ENCODE peak calls at places on chromosomes 16 and 17, in ten cellular contexts. Q is K562; F is left ventricle myocardium inferior; X is neural progenitor cell; D is gastrocnemius medialis; Z is heart left ventricle; T is CD8-positive, alpha-beta memory T cell; P is left lung; L is lower lobe of right lung; R is suprapubic skin. J is an unnamed sample. For H3K4me1, the result is how much of the 10 kb centered on the place peaks cover.

GRCh38 chr17:71639865-71640264 is 481.0 kb upstream of the SOX9 start:
- DNase-seq in Q (no peak), F (no peak), X (no peak), D (no peak), Z (no peak), T (no peak), P (no peak), L (no peak), R (no peak), J (no peak)

GRCh38 chr16:85306071-85306792 is 194.0 kb upstream of the CIBAR2 start:
- DNase-seq in Q (peak), F (peak), X (peak), D (peak), Z (peak), T (peak), P (peak), L (peak), R (peak), J (peak)

GRCh38 chr16:60123387-60124023 is 1389.4 kb upstream of the GOT2 start:
- DNase-seq in Q (no peak), F (no peak), X (no peak), D (no peak), Z (no peak), T (no peak), P (no peak), L (no peak), R (no peak), J (no peak)

GRCh38 chr17:61280338-61280737 is 119.3 kb upstream of the TBX2 start:
- DNase-seq in Q (no peak), F (no peak), X (no peak), D (no peak), Z (no peak), T (no peak), P (no peak), L (no peak), R (no peak), J (no peak)

GRCh38 chr17:36980281-36980761 is 31.6 kb downstream of the AATF start:
- DNase-seq in Q (no peak), F (no peak), X (peak), D (no peak), Z (no peak), T (no peak), P (no peak), L (no peak), R (no peak), J (no peak)

GRCh38 chr16:75306102-75306762 is 54.8 kb upstream of the BCAR1 start:
- DNase-seq in Q (no peak), F (no peak), X (no peak), D (peak), Z (no peak), T (no peak), P (no peak), L (no peak), R (no peak), J (no peak)

GRCh38 chr17:40303009-40303657 is 5.8 kb upstream of the RARA start:
- DNase-seq in Q (peak), F (no peak), X (peak), D (peak), Z (no peak), T (peak), P (no peak), L (no peak), R (no peak), J (no peak)

GRCh38 chr16:85402910-85403692 is 210.0 kb upstream of the GSE1 start:
- DNase-seq in Q (peak), F (peak), X (no peak), D (peak), Z (peak), T (no peak), P (peak), L (peak), R (peak), J (no peak)

GRCh38 chr17:19238167-19238505 is 970 bp downstream of the EPN2 start:
- DNase-seq in Q (no peak), F (peak), X (peak), D (peak), Z (peak), T (no peak), P (peak), L (peak), R (peak), J (no peak)

GRCh38 chr16:74778646-74779045 is 4.0 kb upstream of the FA2H start:
- DNase-seq in Q (no peak), F (no peak), X (no peak), D (no peak), Z (no peak), T (no peak), P (no peak), L (no peak), R (no peak), J (no peak)

GRCh38 chr16:30131869-30132475 is 9.0 kb upstream of the MAPK3 start:
- DNase-seq in Q (no peak), F (no peak), X (no peak), D (no peak), Z (no peak), T (no peak), P (no peak), L (no peak), R (no peak), J (no peak)

GRCh38 chr17:32876414-32877163 is at the start of gene MYO1D:
- DNase-seq in Q (peak), F (peak), X (peak), D (peak), Z (peak), T (peak), P (peak), L (peak), R (peak), J (peak)

GRCh38 chr17:52096056-52096455 is 62.5 kb downstream of the CA10 start:
- DNase-seq in Q (no peak), F (no peak), X (no peak), D (no peak), Z (no peak), T (no peak), P (no peak), L (no peak), R (no peak), J (no peak)

GRCh38 chr17:80080081-80080480 is 21.3 kb upstream of the GAA start:
- DNase-seq in Q (no peak), F (no peak), X (no peak), D (no peak), Z (no peak), T (no peak), P (no peak), L (no peak), R (no peak), J (no peak)

GRCh38 chr17:41680426-41681040 is 8.2 kb upstream of the EIF1 start:
- DNase-seq in Q (no peak), F (no peak), X (no peak), D (no peak), Z (no peak), T (no peak), P (no peak), L (no peak), R (no peak), J (no peak)

GRCh38 chr17:64470676-64471075 is 21.8 kb downstream of the MILR1 start:
- DNase-seq in Q (no peak), F (no peak), X (peak), D (no peak), Z (no peak), T (no peak), P (no peak), L (no peak), R (no peak), J (no peak)

DNA sequence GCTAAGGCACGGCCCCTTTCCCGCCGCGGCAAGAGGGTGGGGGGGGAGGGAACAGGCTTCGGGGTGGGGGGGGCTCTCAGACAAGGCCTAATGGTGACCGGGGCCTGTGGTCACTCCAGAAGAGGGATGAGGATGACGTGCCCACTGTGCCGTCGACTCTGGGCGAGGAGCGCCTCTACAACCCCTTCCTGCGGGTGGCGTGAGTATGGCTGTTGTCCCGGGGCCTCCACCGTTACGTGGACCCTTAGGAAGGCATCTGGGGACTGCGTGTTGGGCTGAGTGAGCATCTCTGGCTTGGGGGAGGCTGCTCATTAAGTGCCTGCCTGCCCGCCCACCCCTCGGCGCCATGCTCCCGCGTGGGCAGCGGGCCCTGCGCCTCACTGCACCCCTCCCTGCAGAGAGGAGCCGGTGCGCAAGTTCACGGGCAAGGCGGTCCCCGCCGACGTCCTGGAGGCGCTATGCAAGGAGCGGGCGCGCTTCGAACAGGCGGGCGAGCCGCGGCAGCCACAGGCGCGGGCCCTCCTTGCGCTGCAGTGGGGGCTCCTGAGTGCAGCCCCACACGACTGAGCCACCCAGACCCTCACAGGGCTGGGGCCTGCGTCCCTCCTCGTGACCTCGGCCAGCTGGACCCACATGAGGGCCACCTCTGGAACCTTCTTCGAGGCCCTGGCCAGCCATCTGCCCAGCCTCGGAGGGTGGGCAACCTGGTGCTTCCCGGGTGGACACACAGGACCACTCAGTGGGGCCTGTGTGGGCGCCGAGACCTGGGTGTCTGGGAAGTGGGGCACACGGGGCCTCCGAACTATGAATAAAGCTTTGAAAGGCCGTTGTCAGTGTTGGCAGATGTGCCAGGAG is 2.2 kb downstream of the HAGHL start:
- DNase-seq in Q (peak), F (no peak), X (no peak), D (no peak), Z (peak), T (no peak), P (no peak), L (no peak), R (no peak), J (peak)
- H3K4me3 ChIP-seq in Q (peak), F (peak), X (peak), D (no peak), Z (no peak), T (no peak), P (no peak), L (peak), R (peak), J (no peak)

GRCh38 chr17:82112866-82113390 is 14.9 kb upstream of the FASN start:
- DNase-seq in Q (no peak), F (no peak), X (no peak), D (no peak), Z (no peak), T (no peak), P (no peak), L (no peak), R (no peak), J (no peak)
- H3K4me1 ChIP-seq in Q (under half), F (under half), X (under half), D (under half), Z (under half), T (under half), P (under half), L (under half), R (under half), J (under half)

GRCh38 chr16:4271176-4272113 is 1.4 kb downstream of the TFAP4 start:
- DNase-seq in Q (peak), F (peak), X (peak), D (peak), Z (peak), T (peak), P (peak), L (peak), R (peak), J (peak)
- H3K27ac ChIP-seq in Q (peak), F (peak), X (peak), D (peak), Z (peak), T (peak), P (peak), L (peak), R (peak), J (peak)

GRCh38 chr16:25031132-25031440 is 15.9 kb upstream of the ARHGAP17 start:
- DNase-seq in Q (no peak), F (no peak), X (no peak), D (no peak), Z (no peak), T (no peak), P (no peak), L (no peak), R (no peak), J (no peak)
- H3K4me3 ChIP-seq in Q (no peak), F (peak), X (peak), D (peak), Z (peak), T (peak), P (no peak), L (peak), R (peak), J (peak)

DNA sequence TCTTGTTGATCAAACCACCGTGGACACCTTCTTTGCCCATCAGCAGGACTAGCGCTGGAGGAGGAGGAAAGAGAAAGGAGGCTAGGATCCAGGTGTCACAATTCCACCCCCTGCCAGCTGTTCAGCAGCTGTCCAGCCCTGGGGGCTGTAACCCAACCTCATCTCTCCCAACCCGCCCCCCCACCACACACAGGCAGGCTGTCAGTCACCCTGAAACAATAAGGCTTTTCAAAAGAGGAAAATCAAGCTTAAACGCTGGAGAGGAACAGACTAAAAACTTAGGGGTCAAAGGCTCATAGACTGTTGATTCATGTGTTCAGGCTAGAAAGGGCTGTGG is 2.4 kb downstream of the PFN1 start:
- DNase-seq in Q (no peak), F (no peak), X (no peak), D (no peak), Z (no peak), T (no peak), P (no peak), L (no peak), R (no peak), J (no peak)
- H3K4me1 ChIP-seq in Q (under half), F (half or more), X (under half), D (under half), Z (under half), T (half or more), P (half or more), L (half or more), R (half or more), J (half or more)

DNA sequence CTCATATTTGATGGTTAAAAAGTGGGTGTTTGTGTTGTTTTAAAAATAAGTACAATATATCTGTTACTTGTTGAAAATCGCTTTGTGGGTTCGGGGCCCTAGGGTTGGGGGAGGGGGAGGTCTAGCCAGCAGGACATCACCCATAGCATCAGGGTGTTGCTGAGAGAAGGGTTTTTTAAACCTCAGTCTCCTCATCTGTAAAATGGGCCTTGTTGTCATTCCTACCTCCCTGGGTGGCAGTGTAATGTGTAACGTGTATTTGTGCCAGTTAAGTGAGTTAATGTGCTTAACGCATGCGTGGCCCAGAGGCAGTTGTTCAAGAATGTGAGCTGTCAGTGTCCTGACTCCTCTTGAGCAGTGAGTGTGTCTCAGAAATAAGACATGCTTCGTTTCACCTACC is 128.9 kb downstream of the CMIP start:
- DNase-seq in Q (no peak), F (no peak), X (no peak), D (no peak), Z (peak), T (no peak), P (no peak), L (no peak), R (no peak), J (no peak)
- H3K27ac ChIP-seq in Q (no peak), F (no peak), X (no peak), D (no peak), Z (no peak), T (no peak), P (no peak), L (no peak), R (no peak), J (no peak)

GRCh38 chr17:1744551-1745512 is 2.2 kb downstream of the SERPINF2 start:
- DNase-seq in Q (no peak), F (no peak), X (no peak), D (peak), Z (no peak), T (no peak), P (no peak), L (no peak), R (peak), J (no peak)

GRCh38 chr17:1746975-1747543 is 4.4 kb downstream of the SERPINF2 start:
- DNase-seq in Q (no peak), F (no peak), X (no peak), D (peak), Z (no peak), T (no peak), P (peak), L (peak), R (peak), J (no peak)

GRCh38 chr17:1743094-1743452 is 402 bp downstream of the SERPINF2 start:
- DNase-seq in Q (no peak), F (no peak), X (no peak), D (no peak), Z (no peak), T (no peak), P (no peak), L (no peak), R (peak), J (no peak)

GRCh38 chr17:1745513-1746020 is 2.9 kb downstream of the SERPINF2 start:
- DNase-seq in Q (no peak), F (no peak), X (no peak), D (peak), Z (no peak), T (no peak), P (no peak), L (no peak), R (no peak), J (no peak)

GRCh38 chr17:1742371-1743093 is at the start of gene SERPINF2:
- DNase-seq in Q (no peak), F (no peak), X (no peak), D (no peak), Z (no peak), T (no peak), P (no peak), L (no peak), R (peak), J (no peak)
- H3K4me3 ChIP-seq in Q (no peak), F (no peak), X (no peak), D (no peak), Z (no peak), T (no peak), P (no peak), L (no peak), R (no peak), J (no peak)

DNA sequence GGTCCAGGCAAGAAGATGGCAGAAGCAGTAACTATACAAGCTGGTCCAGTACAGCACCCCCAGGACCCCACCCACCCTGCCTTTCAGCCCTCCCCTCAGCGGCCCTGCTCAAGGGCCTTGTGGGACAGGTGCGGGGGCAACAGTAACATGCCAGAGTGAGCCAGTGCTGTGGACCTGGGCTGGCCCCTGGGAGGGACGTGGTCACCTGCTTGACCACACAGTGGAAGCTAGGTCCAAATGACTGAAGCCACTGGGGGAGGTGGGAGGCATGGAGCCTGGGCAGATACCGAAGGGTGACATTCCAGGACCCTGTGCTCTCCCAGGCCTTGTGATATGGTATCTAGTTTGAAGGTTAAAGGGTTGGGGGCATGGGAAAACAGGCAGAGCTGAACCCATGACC is 17.3 kb downstream of the ATP6V0D1 start:
- DNase-seq in Q (no peak), F (no peak), X (no peak), D (no peak), Z (no peak), T (no peak), P (peak), L (no peak), R (no peak), J (no peak)
- H3K4me1 ChIP-seq in Q (under half), F (half or more), X (under half), D (half or more), Z (under half), T (under half), P (half or more), L (half or more), R (half or more), J (under half)

DNA sequence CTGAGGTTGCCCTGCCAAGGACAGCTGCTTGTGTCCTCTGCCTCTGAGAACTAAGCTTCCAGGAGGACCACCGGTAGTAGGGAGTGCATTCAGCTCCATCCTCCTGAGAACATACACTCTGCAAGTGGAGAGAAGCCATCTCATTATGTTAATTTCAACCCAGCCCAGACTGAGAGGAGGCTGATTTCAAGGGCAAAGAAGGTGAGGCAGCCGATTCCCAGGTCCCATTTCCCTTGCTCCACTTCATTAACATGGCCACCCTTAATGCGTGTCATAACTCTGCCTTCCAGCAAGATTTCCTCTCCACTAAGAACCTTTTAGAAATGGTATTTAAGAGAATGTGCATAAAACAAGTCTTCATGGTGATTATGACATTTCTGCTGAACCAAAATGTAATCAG is 72.5 kb downstream of the CDH13 start:
- DNase-seq in Q (no peak), F (no peak), X (no peak), D (no peak), Z (no peak), T (no peak), P (no peak), L (no peak), R (no peak), J (no peak)
- H3K27ac ChIP-seq in Q (no peak), F (peak), X (no peak), D (peak), Z (peak), T (no peak), P (no peak), L (no peak), R (peak), J (no peak)

DNA sequence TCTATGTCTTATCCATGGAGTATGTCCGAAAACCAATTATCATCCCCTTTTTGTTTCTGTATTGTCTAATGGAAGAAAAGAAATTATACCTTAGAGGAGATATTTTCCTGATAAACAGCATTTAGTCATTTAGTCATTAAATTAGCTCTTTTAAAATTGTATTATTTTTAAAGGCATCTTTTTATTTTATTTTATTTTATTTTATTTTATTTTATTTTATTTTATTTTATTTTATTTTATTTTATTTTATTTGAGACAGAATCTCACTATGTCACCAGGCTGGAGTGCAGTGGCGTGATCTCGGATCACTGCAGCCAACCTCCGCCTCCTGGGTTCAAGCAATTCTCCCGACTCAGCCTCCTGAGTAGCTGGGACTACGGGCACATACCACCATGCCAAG is 559.1 kb downstream of the CDH13 start:
- DNase-seq in Q (no peak), F (no peak), X (no peak), D (no peak), Z (no peak), T (no peak), P (no peak), L (no peak), R (no peak), J (no peak)
- H3K4me3 ChIP-seq in Q (no peak), F (no peak), X (no peak), D (no peak), Z (no peak), T (no peak), P (no peak), L (no peak), R (no peak), J (no peak)

J was measured in CD8-positive, alpha-beta T cell.